ENCODE peak calls at places on chromosomes 3 and 15, in six cellular contexts. One of them, this sample, is unnamed.

GRCh38 chr15:74347757-74348250 is 19.6 kb downstream of the CYP11A1 start:
- DNase-seq in neuronal stem cell: no peak
- DNase-seq in trophoblast cell: no peak
- DNase-seq in IMR-90: no peak
- DNase-seq in mesenchymal stem cell: no peak
- DNase-seq in H1: no peak
- DNase-seq in this sample: no peak

GRCh38 chr3:52109556-52110380 is 44.5 kb downstream of the POC1A start:
- DNase-seq in H1: no peak
- DNase-seq in mesenchymal stem cell: peak; percentile 52
- DNase-seq in IMR-90: peak; percentile 47
- DNase-seq in neuronal stem cell: no peak
- DNase-seq in trophoblast cell: no peak
- DNase-seq in this sample: no peak

GRCh38 chr3:184952671-184953070 is 140.7 kb downstream of the VPS8 start:
- DNase-seq in H1: no peak
- DNase-seq in IMR-90: peak; percentile 8
- DNase-seq in neuronal stem cell: no peak
- DNase-seq in mesenchymal stem cell: peak; percentile 69
- DNase-seq in trophoblast cell: no peak
- DNase-seq in this sample: no peak

GRCh38 chr15:80789296-80789695 is 10.1 kb downstream of the CEMIP start:
- DNase-seq in trophoblast cell: peak; percentile 16
- DNase-seq in neuronal stem cell: no peak
- DNase-seq in IMR-90: peak; percentile 78
- DNase-seq in H1: no peak
- DNase-seq in mesenchymal stem cell: peak; percentile 30
- DNase-seq in this sample: no peak

GRCh38 chr3:56795097-56795806 is 6.5 kb downstream of the ARHGEF3 start:
- DNase-seq in trophoblast cell: no peak
- DNase-seq in neuronal stem cell: no peak
- DNase-seq in mesenchymal stem cell: peak; percentile 86
- DNase-seq in IMR-90: peak; percentile 44
- DNase-seq in H1: no peak
- DNase-seq in this sample: no peak

GRCh38 chr15:68410466-68411200 is 21.3 kb downstream of the ITGA11 start:
- DNase-seq in mesenchymal stem cell: no peak
- DNase-seq in IMR-90: no peak
- DNase-seq in trophoblast cell: no peak
- DNase-seq in H1: peak; percentile 32
- DNase-seq in neuronal stem cell: no peak
- DNase-seq in this sample: peak; percentile 12

GRCh38 chr3:36362973-36363372 is 17.3 kb upstream of the STAC start:
- DNase-seq in trophoblast cell: peak; percentile 43
- DNase-seq in IMR-90: peak; percentile 0
- DNase-seq in mesenchymal stem cell: peak; percentile 65
- DNase-seq in H1: no peak
- DNase-seq in neuronal stem cell: no peak
- DNase-seq in this sample: peak; percentile 36

GRCh38 chr3:123155471-123156011 is 46.2 kb upstream of the SEC22A start:
- DNase-seq in IMR-90: no peak
- DNase-seq in trophoblast cell: no peak
- DNase-seq in H1: no peak
- DNase-seq in mesenchymal stem cell: no peak
- DNase-seq in neuronal stem cell: no peak
- DNase-seq in this sample: peak; percentile 14

GRCh38 chr3:184066211-184066610 is 13.4 kb downstream of the HTR3C start:
- DNase-seq in H1: no peak
- DNase-seq in neuronal stem cell: no peak
- DNase-seq in trophoblast cell: peak; percentile 38
- DNase-seq in mesenchymal stem cell: no peak
- DNase-seq in IMR-90: peak; percentile 9
- DNase-seq in this sample: no peak

GRCh38 chr15:55108858-55109518 is 87.8 kb downstream of the RSL24D1 start:
- DNase-seq in H1: peak; percentile 88
- DNase-seq in neuronal stem cell: peak; percentile 67
- DNase-seq in IMR-90: peak; percentile 17
- DNase-seq in trophoblast cell: peak; percentile 48
- DNase-seq in mesenchymal stem cell: peak; percentile 17
- DNase-seq in this sample: peak; percentile 60

GRCh38 chr3:73431136-73431933 is 193.4 kb downstream of the PDZRN3 start:
- DNase-seq in neuronal stem cell: no peak
- DNase-seq in H1: no peak
- DNase-seq in IMR-90: no peak
- DNase-seq in trophoblast cell: no peak
- DNase-seq in mesenchymal stem cell: no peak
- DNase-seq in this sample: no peak

GRCh38 chr3:13644341-13645082 is 95.6 kb downstream of the FBLN2 start:
- DNase-seq in H1: no peak
- DNase-seq in mesenchymal stem cell: no peak
- DNase-seq in neuronal stem cell: no peak
- DNase-seq in IMR-90: peak; percentile 61
- DNase-seq in trophoblast cell: no peak
- DNase-seq in this sample: no peak

GRCh38 chr15:78983146-78983918 is 38.5 kb upstream of the CTSH start:
- DNase-seq in neuronal stem cell: no peak
- DNase-seq in trophoblast cell: no peak
- DNase-seq in IMR-90: no peak
- DNase-seq in H1: no peak
- DNase-seq in mesenchymal stem cell: no peak
- DNase-seq in this sample: no peak
- H3K14ac ChIP-seq in neuronal stem cell: no peak overlapping the region
- H3K14ac ChIP-seq in trophoblast cell: no peak overlapping the region
- H3K14ac ChIP-seq in IMR-90: peak overlapping the region; percentile 18
- H3K14ac ChIP-seq in H1: no peak overlapping the region
- H3K14ac ChIP-seq in mesenchymal stem cell: no peak overlapping the region
- H3K14ac ChIP-seq in this sample: no peak overlapping the region

GRCh38 chr3:44803298-44803697 is 41.7 kb downstream of the KIF15 start:
- DNase-seq in IMR-90: no peak
- DNase-seq in trophoblast cell: no peak
- DNase-seq in neuronal stem cell: no peak
- DNase-seq in H1: no peak
- DNase-seq in mesenchymal stem cell: no peak
- DNase-seq in this sample: no peak

GRCh38 chr3:44805960-44806359 is 44.4 kb downstream of the KIF15 start:
- DNase-seq in H1: no peak
- DNase-seq in neuronal stem cell: no peak
- DNase-seq in trophoblast cell: no peak
- DNase-seq in mesenchymal stem cell: no peak
- DNase-seq in IMR-90: no peak
- DNase-seq in this sample: no peak

GRCh38 chr3:44802006-44802405 is 40.4 kb downstream of the KIF15 start:
- DNase-seq in trophoblast cell: no peak
- DNase-seq in neuronal stem cell: no peak
- DNase-seq in mesenchymal stem cell: no peak
- DNase-seq in H1: no peak
- DNase-seq in IMR-90: no peak
- DNase-seq in this sample: no peak
- H3K14ac ChIP-seq in trophoblast cell: no peak overlapping the region
- H3K14ac ChIP-seq in neuronal stem cell: no peak overlapping the region
- H3K14ac ChIP-seq in mesenchymal stem cell: no peak overlapping the region
- H3K14ac ChIP-seq in H1: no peak overlapping the region
- H3K14ac ChIP-seq in IMR-90: no peak overlapping the region
- H3K14ac ChIP-seq in this sample: no peak overlapping the region

GRCh38 chr3:71680588-71680987 is 44.6 kb downstream of the EIF4E3 start:
- DNase-seq in trophoblast cell: no peak
- DNase-seq in H1: no peak
- DNase-seq in IMR-90: peak; percentile 79
- DNase-seq in neuronal stem cell: no peak
- DNase-seq in mesenchymal stem cell: peak; percentile 88
- DNase-seq in this sample: no peak
- H3K14ac ChIP-seq in trophoblast cell: no peak overlapping the region
- H3K14ac ChIP-seq in H1: no peak overlapping the region
- H3K14ac ChIP-seq in IMR-90: no peak overlapping the region
- H3K14ac ChIP-seq in neuronal stem cell: no peak overlapping the region
- H3K14ac ChIP-seq in mesenchymal stem cell: no peak overlapping the region
- H3K14ac ChIP-seq in this sample: no peak overlapping the region

DNA sequence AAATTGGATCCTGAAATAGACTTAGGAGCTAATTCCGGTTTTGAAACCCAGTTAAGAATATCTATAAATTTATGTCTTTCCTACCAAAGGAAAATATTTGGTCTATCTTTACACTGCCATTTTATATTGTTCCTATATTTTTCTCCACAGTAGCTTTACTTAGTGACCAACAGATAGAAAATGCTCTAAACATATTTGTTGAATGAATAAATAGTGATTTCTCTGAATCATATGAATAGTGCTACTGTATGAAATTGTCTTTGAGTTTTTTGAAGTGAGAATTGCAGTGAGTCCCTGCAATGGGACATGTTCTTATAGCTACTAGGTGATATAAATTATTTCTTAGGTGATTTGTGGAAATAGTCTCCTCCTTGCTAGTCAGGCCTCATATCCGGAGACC is 18.5 kb upstream of the EID1 start:
- DNase-seq in IMR-90: peak; percentile 32
- DNase-seq in H1: no peak
- DNase-seq in neuronal stem cell: no peak
- DNase-seq in trophoblast cell: no peak
- DNase-seq in mesenchymal stem cell: no peak
- DNase-seq in this sample: no peak
- H3K14ac ChIP-seq in IMR-90: peak overlapping the region; percentile 31
- H3K14ac ChIP-seq in H1: no peak overlapping the region
- H3K14ac ChIP-seq in neuronal stem cell: no peak overlapping the region
- H3K14ac ChIP-seq in trophoblast cell: no peak overlapping the region
- H3K14ac ChIP-seq in mesenchymal stem cell: no peak overlapping the region
- H3K14ac ChIP-seq in this sample: no peak overlapping the region

This sample was measured in H9.